ENCODE peak calls at places on chromosomes 2 and 18, in five cellular contexts. I, B, E, P and R are unnamed samples.

GRCh38 chr2:122516775-122517174 is 761.3 kb downstream of the TSN start:
- DNase-seq in I (no peak), B (no peak), E (no peak), P (no peak), R (no peak)

GRCh38 chr2:173555833-173556232 is 201.2 kb downstream of the CDCA7 start:
- DNase-seq in I (no peak), B (no peak), E (no peak), P (no peak), R (no peak)

GRCh38 chr2:26922638-26923466 is 47.6 kb upstream of the MAPRE3 start:
- DNase-seq in I (peak; percentile 47), B (peak; percentile 82), E (peak; percentile 65), P (peak; percentile 89), R (peak; percentile 64)

GRCh38 chr2:109110185-109110584 is 18.8 kb upstream of the SH3RF3 start:
- DNase-seq in I (no peak), B (no peak), E (no peak), P (peak; percentile 59), R (no peak)

GRCh38 chr18:11327656-11328055 is 178.3 kb upstream of the PIEZO2 start:
- DNase-seq in I (no peak), B (no peak), E (no peak), P (no peak), R (peak; percentile 33)

GRCh38 chr2:207422307-207422960 is 107.3 kb upstream of the CREB1 start:
- DNase-seq in I (no peak), B (no peak), E (no peak), P (peak; percentile 15), R (no peak)

GRCh38 chr2:113219525-113219888 is 45.7 kb downstream of the PSD4 start:
- DNase-seq in I (no peak), B (no peak), E (no peak), P (no peak), R (no peak)

GRCh38 chr2:17643031-17643615 is 102.6 kb downstream of the VSNL1 start:
- DNase-seq in I (peak; percentile 78), B (no peak), E (peak; percentile 87), P (no peak), R (peak; percentile 99)

GRCh38 chr2:6384341-6384740 is 481.4 kb downstream of the CMPK2 start:
- DNase-seq in I (no peak), B (no peak), E (no peak), P (no peak), R (no peak)

GRCh38 chr2:77807531-77808215 is 285.5 kb upstream of the LRRTM4 start:
- DNase-seq in I (no peak), B (peak; percentile 27), E (peak; percentile 66), P (no peak), R (no peak)

GRCh38 chr2:79159030-79159429 is 523 bp downstream of the REG3A start:
- DNase-seq in I (no peak), B (no peak), E (no peak), P (no peak), R (no peak)

GRCh38 chr18:44826418-44827259 is 146.0 kb downstream of the SETBP1 start:
- DNase-seq in I (no peak), B (peak; percentile 77), E (peak; percentile 63), P (no peak), R (peak; percentile 88)

GRCh38 chr2:165952600-165953210 is 871 bp downstream of the TTC21B start:
- DNase-seq in I (no peak), B (no peak), E (peak; percentile 83), P (no peak), R (peak; percentile 34)

GRCh38 chr18:70175216-70175615 is 30.3 kb downstream of the RTTN start:
- DNase-seq in I (no peak), B (no peak), E (no peak), P (no peak), R (no peak)

GRCh38 chr2:155368934-155369333 is 670.4 kb downstream of the KCNJ3 start:
- DNase-seq in I (peak; percentile 3), B (no peak), E (peak; percentile 52), P (no peak), R (peak; percentile 32)

GRCh38 chr2:30252723-30253688 is 21.7 kb downstream of the LBH start:
- DNase-seq in I (no peak), B (no peak), E (peak; percentile 25), P (no peak), R (peak; percentile 88)

GRCh38 chr18:70415823-70416488 is 127.1 kb downstream of the SOCS6 start:
- DNase-seq in I (peak; percentile 64), B (no peak), E (peak; percentile 77), P (no peak), R (no peak)

GRCh38 chr2:85886585-85886984 is 2.2 kb downstream of the ST3GAL5 start:
- DNase-seq in I (no peak), B (no peak), E (peak; percentile 56), P (no peak), R (peak; percentile 99)

GRCh38 chr2:108640731-108641130 is 78.6 kb upstream of the RANBP2 start:
- DNase-seq in I (no peak), B (no peak), E (peak; percentile 78), P (peak; percentile 51), R (peak; percentile 93)

GRCh38 chr2:240642061-240642805 is 17.0 kb downstream of the GPR35 start:
- DNase-seq in I (no peak), B (no peak), E (no peak), P (peak; percentile 32), R (no peak)

GRCh38 chr2:37629529-37629928 is 41.9 kb downstream of the CDC42EP3 start:
- DNase-seq in I (no peak), B (no peak), E (no peak), P (no peak), R (peak; percentile 74)

GRCh38 chr2:46939596-46940359 is 24.2 kb upstream of the MCFD2 start:
- DNase-seq in I (no peak), B (peak; percentile 22), E (no peak), P (no peak), R (peak; percentile 21)

GRCh38 chr2:64291181-64291580 is 147.0 kb upstream of the PELI1 start:
- DNase-seq in I (peak; percentile 23), B (no peak), E (peak; percentile 85), P (no peak), R (peak; percentile 94)

GRCh38 chr2:232491139-232491780 is 3.6 kb upstream of the ECEL1 start:
- DNase-seq in I (no peak), B (no peak), E (no peak), P (no peak), R (no peak)

GRCh38 chr2:118718921-118719320 is 128.5 kb downstream of the EN1 start:
- DNase-seq in I (no peak), B (no peak), E (peak; percentile 29), P (no peak), R (no peak)

GRCh38 chr2:2264416-2264815 is 66.7 kb downstream of the MYT1L start:
- DNase-seq in I (no peak), B (no peak), E (no peak), P (no peak), R (no peak)

GRCh38 chr2:43133708-43134570 is 92.5 kb downstream of the ZFP36L2 start:
- DNase-seq in I (no peak), B (no peak), E (no peak), P (peak; percentile 48), R (no peak)

GRCh38 chr2:107635883-107636282 is 190.8 kb upstream of the RGPD4 start:
- DNase-seq in I (no peak), B (no peak), E (peak; percentile 80), P (no peak), R (peak; percentile 62)

GRCh38 chr2:205660521-205661124 is 21.7 kb upstream of the NRP2 start:
- DNase-seq in I (no peak), B (no peak), E (peak; percentile 73), P (no peak), R (peak; percentile 98)

GRCh38 chr18:61820842-61821241 is 72.0 kb downstream of the RNF152 start:
- DNase-seq in I (no peak), B (no peak), E (no peak), P (no peak), R (no peak)

GRCh38 chr2:62529758-62530157 is 23.8 kb upstream of the TMEM17 start:
- DNase-seq in I (no peak), B (no peak), E (no peak), P (no peak), R (no peak)

GRCh38 chr2:3126171-3126685 is 251.4 kb downstream of the EIPR1 start:
- DNase-seq in I (no peak), B (no peak), E (no peak), P (no peak), R (no peak)

GRCh38 chr2:189267491-189267890 is 87.9 kb upstream of the COL5A2 start:
- DNase-seq in I (no peak), B (no peak), E (no peak), P (no peak), R (peak; percentile 80)

GRCh38 chr2:74383254-74383653 is 3.1 kb upstream of the DCTN1 start:
- DNase-seq in I (no peak), B (no peak), E (peak; percentile 30), P (no peak), R (peak; percentile 73)

GRCh38 chr18:47512056-47512455 is 260.6 kb upstream of the SKOR2 start:
- DNase-seq in I (no peak), B (no peak), E (no peak), P (no peak), R (no peak)

GRCh38 chr2:202270487-202270886 is 4.9 kb downstream of the NOP58 start:
- DNase-seq in I (no peak), B (no peak), E (no peak), P (no peak), R (no peak)

GRCh38 chr2:241941691-241942301 is 72.3 kb downstream of the RTP5 start:
- DNase-seq in I (no peak), B (no peak), E (no peak), P (no peak), R (no peak)

GRCh38 chr2:24421668-24422067 is 61.3 kb upstream of the ITSN2 start:
- DNase-seq in I (peak; percentile 48), B (peak; percentile 75), E (peak; percentile 73), P (peak; percentile 60), R (peak; percentile 57)
- H3K9ac ChIP-seq in I (no peak overlapping the region), B (no peak overlapping the region), E (no peak overlapping the region), P (no peak overlapping the region), R (no peak overlapping the region)

GRCh38 chr2:8424997-8425900 is 256.6 kb upstream of the ID2 start:
- DNase-seq in I (no peak), B (no peak), E (no peak), P (no peak), R (no peak)
- H3K4me3 ChIP-seq in I (no peak overlapping the region), B (no peak overlapping the region), E (no peak overlapping the region), P (no peak overlapping the region), R (no peak overlapping the region)

GRCh38 chr2:19914266-19914975 is 12.6 kb upstream of the TTC32 start:
- DNase-seq in I (no peak), B (no peak), E (no peak), P (no peak), R (no peak)
- TF ChIP-seq EZH2phosphoT487 in I (no peak), B (no peak), E (no peak), P (no peak), R (no peak)

DNA sequence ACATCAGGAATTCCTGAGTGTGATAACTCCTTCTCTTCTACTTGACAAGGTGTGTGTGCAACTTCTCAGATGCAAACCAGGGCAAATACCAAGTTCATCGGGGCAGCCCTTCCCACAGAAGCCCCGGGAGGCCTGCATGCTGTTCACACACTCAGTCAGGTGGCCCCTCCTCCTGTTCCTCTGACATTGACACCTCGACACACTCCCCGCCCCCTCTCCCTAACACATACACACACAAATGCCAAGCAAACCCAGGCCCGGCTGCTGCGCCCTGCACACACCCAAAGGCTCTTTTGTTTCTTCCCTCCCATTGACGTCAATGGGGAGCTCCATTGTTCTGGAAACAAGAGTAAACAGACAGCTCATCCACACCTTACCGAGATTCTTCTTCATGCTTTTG is 1.7 kb upstream of the PER2 start:
- DNase-seq in I (peak; percentile 71), B (peak; percentile 73), E (peak; percentile 92), P (no peak), R (no peak)
- H3K9ac ChIP-seq in I (peak overlapping the region; percentile 83), B (no peak overlapping the region), E (peak overlapping the region; percentile 98), P (no peak overlapping the region), R (no peak overlapping the region)

GRCh38 chr2:187580462-187581124 is 26.4 kb upstream of the TFPI start:
- DNase-seq in I (peak; percentile 69), B (peak; percentile 61), E (peak; percentile 86), P (peak; percentile 30), R (peak; percentile 85)
- H3K4me3 ChIP-seq in I (peak overlapping the region; percentile 16), B (no peak overlapping the region), E (no peak overlapping the region), P (no peak overlapping the region), R (peak overlapping the region; percentile 58)